ENCODE peak calls at places on chromosomes 11 and 22, in four cellular contexts. N, U, L and I are unnamed samples.

GRCh38 chr11:88434333-88434976 is 96.9 kb upstream of the CTSC start:
- DNase-seq in N (peak; percentile 25), U (peak; percentile 9), L (no peak), I (no peak)

GRCh38 chr11:38824573-38824972 is 2226.5 kb upstream of the RAG2 start:
- DNase-seq in L (no peak), N (no peak), U (peak; percentile 8), I (peak; percentile 2)

GRCh38 chr11:130769782-130770565 is 146.3 kb downstream of the SNX19 start:
- DNase-seq in L (no peak), N (no peak), U (no peak), I (no peak)

GRCh38 chr11:126355926-126356897 is 726 bp downstream of the ST3GAL4 start:
- DNase-seq in U (peak; percentile 21), N (no peak), L (no peak), I (peak; percentile 40)

GRCh38 chr11:1157645-1158591 is at the start of gene MUC5AC:
- DNase-seq in L (no peak), U (no peak), N (no peak), I (no peak)

GRCh38 chr11:36454991-36455611 is 55.0 kb downstream of the TRAF6 start:
- DNase-seq in N (no peak), U (no peak), L (no peak), I (no peak)

GRCh38 chr11:130197386-130198035 is 37.9 kb downstream of the ST14 start:
- DNase-seq in L (no peak), U (no peak), N (no peak), I (no peak)

GRCh38 chr11:78809931-78810481 is 235.3 kb upstream of the NARS2 start:
- DNase-seq in N (no peak), U (no peak), L (no peak), I (no peak)

GRCh38 chr11:15341587-15341986 is 226.9 kb downstream of the INSC start:
- DNase-seq in N (no peak), L (no peak), U (no peak), I (no peak)

GRCh38 chr22:35971418-35972119 is 57.1 kb downstream of the RBFOX2 start:
- DNase-seq in U (peak; percentile 58), L (no peak), N (no peak), I (peak; percentile 21)

GRCh38 chr11:86722041-86722440 is 49.6 kb upstream of the ME3 start:
- DNase-seq in N (no peak), U (no peak), L (no peak), I (no peak)

GRCh38 chr22:30609260-30610185 is 2.5 kb downstream of the TCN2 start:
- DNase-seq in L (peak; percentile 70), N (peak; percentile 81), U (no peak), I (no peak)

GRCh38 chr11:121249039-121249663 is 43.4 kb upstream of the SC5D start:
- DNase-seq in U (peak; percentile 23), L (no peak), N (peak; percentile 23), I (peak; percentile 52)

GRCh38 chr11:63698976-63699733 is 17.9 kb downstream of the RTN3 start:
- DNase-seq in N (no peak), L (no peak), U (no peak), I (no peak)

GRCh38 chr11:81804858-81805257 is 928.8 kb downstream of the FAM181B start:
- DNase-seq in L (no peak), U (no peak), N (no peak), I (no peak)

GRCh38 chr22:44399906-44400762 is 87.4 kb upstream of the SHISAL1 start:
- DNase-seq in U (no peak), L (no peak), N (no peak), I (no peak)

GRCh38 chr22:21449531-21450319 is 17.5 kb upstream of the TMEM191C start:
- DNase-seq in N (no peak), U (no peak), L (no peak), I (no peak)

GRCh38 chr11:129048911-129049310 is 106.2 kb upstream of the TP53AIP1 start:
- DNase-seq in U (no peak), L (no peak), N (no peak), I (no peak)

GRCh38 chr11:121886005-121886739 is 229.8 kb downstream of the BLID start:
- DNase-seq in N (no peak), L (no peak), U (no peak), I (no peak)

GRCh38 chr11:21390430-21390829 is 721.0 kb downstream of the NELL1 start:
- DNase-seq in L (no peak), N (no peak), U (no peak), I (no peak)

GRCh38 chr11:100445231-100445735 is 241.8 kb upstream of the ARHGAP42 start:
- DNase-seq in L (no peak), U (no peak), N (no peak), I (no peak)

GRCh38 chr22:50460942-50461341 is 13.9 kb downstream of the SBF1 start:
- DNase-seq in L (no peak), U (no peak), N (no peak), I (no peak)

GRCh38 chr11:126148317-126148716 is 63.1 kb downstream of the RPUSD4 start:
- DNase-seq in N (no peak), U (no peak), L (no peak), I (no peak)

GRCh38 chr22:39706406-39707150 is 136.0 kb downstream of the CACNA1I start:
- DNase-seq in N (peak; percentile 35), L (no peak), U (no peak), I (no peak)

GRCh38 chr22:39178206-39179111 is 26.0 kb upstream of the CBX7 start:
- DNase-seq in L (no peak), U (no peak), N (no peak), I (no peak)

GRCh38 chr11:68010058-68011041 is at the start of gene ALDH3B1:
- DNase-seq in N (peak; percentile 81), U (peak; percentile 73), L (no peak), I (peak; percentile 44)

GRCh38 chr22:28670153-28670552 is 9.5 kb downstream of the TTC28 start:
- DNase-seq in N (no peak), U (no peak), L (no peak), I (no peak)

GRCh38 chr22:31707519-31707918 is 42.4 kb downstream of the PRR14L start:
- DNase-seq in L (no peak), U (no peak), N (no peak), I (no peak)

GRCh38 chr11:132037961-132038360 is 667.5 kb downstream of the NTM start:
- DNase-seq in N (no peak), U (no peak), L (no peak), I (no peak)

GRCh38 chr22:23743303-23743705 is 7.6 kb downstream of the ZNF70 start:
- DNase-seq in U (no peak), L (no peak), N (no peak), I (no peak)

GRCh38 chr11:126817523-126818450 is 182.8 kb downstream of the KIRREL3 start:
- DNase-seq in L (no peak), U (no peak), N (no peak), I (no peak)

GRCh38 chr11:82906236-82906635 is 4.7 kb downstream of the DDIAS start:
- DNase-seq in N (no peak), U (peak; percentile 26), L (no peak), I (no peak)

GRCh38 chr11:66467756-66468155 is 1.1 kb downstream of the PELI3 start:
- DNase-seq in N (no peak), L (no peak), U (no peak), I (no peak)

GRCh38 chr22:50261615-50262459 is at the start of gene MAPK12:
- DNase-seq in U (no peak), N (peak; percentile 80), L (no peak), I (peak; percentile 61)

GRCh38 chr22:46245515-46245914 is 4.6 kb downstream of the CDPF1 start:
- DNase-seq in N (no peak), U (no peak), L (no peak), I (no peak)

GRCh38 chr22:31577711-31578110 is 81.4 kb downstream of the SFI1 start:
- DNase-seq in N (no peak), U (no peak), L (no peak), I (no peak)

GRCh38 chr11:111540114-111540920 is at the start of gene LAYN:
- DNase-seq in U (no peak), L (no peak), N (no peak), I (peak; percentile 79)

GRCh38 chr11:58524232-58525036 is 16.5 kb upstream of the OR5B21 start:
- DNase-seq in L (peak; percentile 39), U (peak; percentile 68), N (peak; percentile 74), I (peak; percentile 65)

GRCh38 chr11:43830928-43831440 is 49.6 kb upstream of the ALKBH3 start:
- DNase-seq in N (no peak), U (peak; percentile 82), L (no peak), I (no peak)

GRCh38 chr11:80255021-80255420 is 814.2 kb upstream of the TENM4 start:
- DNase-seq in U (no peak), N (no peak), L (no peak), I (no peak)
- TF ChIP-seq FOXM1 in U (no peak), N (no peak), L (no peak), I (no peak)

DNA sequence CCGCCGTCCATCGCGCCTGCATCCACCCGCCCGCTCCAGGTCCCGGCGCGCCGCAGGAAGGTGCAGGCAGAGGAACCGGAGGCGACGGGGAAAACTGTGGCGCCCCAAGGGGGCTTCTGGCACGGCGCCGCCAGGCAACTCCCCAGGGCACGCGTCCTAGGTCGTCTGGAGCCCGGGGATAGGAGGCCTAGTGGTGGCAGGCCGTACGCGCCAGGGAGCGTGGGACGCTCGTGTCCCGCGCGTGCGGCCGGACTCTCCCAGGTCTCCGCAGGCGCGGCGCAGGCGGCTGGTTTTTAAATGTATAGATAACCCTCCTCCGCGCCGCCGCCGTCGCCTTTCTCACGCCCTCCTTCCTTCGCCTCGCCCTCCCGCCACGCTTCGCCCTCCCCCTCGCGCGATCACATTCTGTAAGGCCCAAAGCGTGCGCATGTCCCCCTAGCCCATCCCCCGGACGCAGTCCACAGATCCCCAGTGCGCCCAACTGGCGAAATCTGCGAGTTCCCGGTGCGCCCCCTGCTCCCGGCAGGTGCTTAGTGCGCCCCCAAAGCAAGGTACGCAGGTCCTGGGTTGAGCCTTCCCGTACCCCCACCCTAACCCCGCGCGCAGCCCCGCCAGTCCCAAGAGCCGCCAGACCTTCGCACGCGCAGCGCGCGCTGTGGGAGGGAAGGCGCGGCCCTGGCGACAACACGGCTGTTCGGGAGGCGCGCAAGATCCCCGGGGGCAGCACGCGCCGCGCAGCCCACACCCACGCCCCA is at the start of gene ASCL2:
- DNase-seq in N (peak; percentile 38), U (no peak), L (no peak), I (no peak)
- TF ChIP-seq BHLHE40 in N (no peak), U (no peak), L (no peak), I (no peak)

DNA sequence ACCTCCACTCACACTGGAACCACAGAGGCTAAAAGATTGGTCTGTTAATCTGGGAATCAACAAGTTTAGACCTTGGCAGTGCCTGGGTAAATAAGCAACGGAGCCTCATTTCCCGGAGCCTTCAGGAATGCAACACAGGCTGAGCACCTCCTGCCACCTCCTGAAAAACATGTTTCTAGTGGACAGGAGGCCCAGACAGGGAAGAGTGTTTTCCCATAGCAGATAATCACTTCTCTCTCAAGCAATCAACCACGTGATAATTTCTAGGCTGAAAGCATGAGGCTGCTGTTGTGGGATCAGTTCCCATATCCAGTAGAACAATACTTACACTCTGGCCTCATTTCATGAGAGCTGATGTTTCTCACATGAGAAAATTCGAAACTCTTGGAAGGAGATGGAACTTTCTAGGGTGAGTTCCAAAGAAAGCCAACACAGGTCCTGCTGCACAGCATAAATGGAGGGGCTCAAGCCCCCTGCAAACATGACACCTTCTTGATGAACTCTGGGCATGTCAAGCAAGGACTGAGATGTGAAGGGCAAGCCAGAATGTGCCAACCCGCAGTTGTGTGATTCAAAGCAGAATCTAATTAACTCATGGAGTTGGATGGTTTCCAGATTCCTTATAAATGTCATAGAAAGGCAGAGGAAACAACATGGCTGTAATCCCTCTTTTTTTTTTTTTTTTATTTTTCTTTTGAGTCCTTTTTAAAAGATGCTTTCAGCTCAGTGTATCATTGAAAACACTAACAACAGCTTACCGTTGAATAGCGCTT is 228.5 kb upstream of the SESN3 start:
- DNase-seq in N (no peak), U (no peak), L (no peak), I (no peak)
- TF ChIP-seq FOXM1 in N (no peak), U (no peak), L (no peak), I (no peak)

GRCh38 chr11:2587976-2588748 is 111.6 kb downstream of the KCNQ1OT1 start:
- DNase-seq in N (no peak), U (no peak), L (no peak), I (no peak)
- TF ChIP-seq BHLHE40 in N (no peak), U (no peak), L (no peak), I (no peak)